ENCODE peak calls at places on chromosomes 7 and 10, in eight cellular contexts. I, M, N, F, V, P, A and C are unnamed samples.

GRCh38 chr7:36085096-36085495 is 68.0 kb upstream of the EEPD1 start:
- DNase-seq in I (no peak), M (no peak), N (no peak), F (no peak), V (no peak), P (no peak), A (no peak), C (no peak)

GRCh38 chr10:132678436-132679216 is 107.3 kb downstream of the NKX6-2 start:
- DNase-seq in I (no peak), M (no peak), N (no peak), F (no peak), V (no peak), P (no peak), A (no peak), C (no peak)

GRCh38 chr7:98748090-98748489 is 121.7 kb downstream of the TMEM130 start:
- DNase-seq in I (no peak), M (no peak), N (no peak), F (no peak), V (no peak), P (no peak), A (no peak), C (no peak)

GRCh38 chr10:128062837-128063563 is 63.2 kb downstream of the MKI67 start:
- DNase-seq in I (no peak), M (no peak), N (no peak), F (no peak), V (no peak), P (no peak), A (peak; percentile 48), C (peak; percentile 90)

GRCh38 chr7:57867884-57868701 is 418.1 kb downstream of the ZNF716 start:
- DNase-seq in I (no peak), M (peak; percentile 60), N (no peak), F (no peak), V (peak; percentile 1), P (no peak), A (no peak), C (no peak)

GRCh38 chr10:70909326-70909935 is 21.1 kb upstream of the PCBD1 start:
- DNase-seq in I (no peak), M (peak; percentile 8), N (no peak), F (no peak), V (no peak), P (no peak), A (no peak), C (no peak)

GRCh38 chr10:52729259-52730104 is 43.1 kb downstream of the MBL2 start:
- DNase-seq in I (peak; percentile 21), M (peak; percentile 56), N (peak; percentile 12), F (peak; percentile 45), V (no peak), P (peak; percentile 38), A (no peak), C (no peak)

GRCh38 chr7:23333671-23334246 is 34.6 kb downstream of the MALSU1 start:
- DNase-seq in I (no peak), M (no peak), N (no peak), F (no peak), V (no peak), P (peak; percentile 80), A (no peak), C (no peak)

GRCh38 chr7:409344-410281 is 110.0 kb downstream of the PDGFA start:
- DNase-seq in I (no peak), M (peak; percentile 37), N (no peak), F (no peak), V (no peak), P (no peak), A (no peak), C (no peak)

GRCh38 chr7:78535655-78536054 is 737.1 kb downstream of the PHTF2 start:
- DNase-seq in I (no peak), M (no peak), N (no peak), F (no peak), V (no peak), P (no peak), A (no peak), C (no peak)

GRCh38 chr7:30371321-30371720 is 86.9 kb downstream of the ZNRF2 start:
- DNase-seq in I (no peak), M (no peak), N (no peak), F (no peak), V (no peak), P (no peak), A (no peak), C (no peak)

GRCh38 chr7:1748076-1748750 is 78.1 kb downstream of the ELFN1 start:
- DNase-seq in I (no peak), M (no peak), N (no peak), F (no peak), V (no peak), P (no peak), A (no peak), C (no peak)

GRCh38 chr10:34474060-34474376 is 341.1 kb downstream of the PARD3 start:
- DNase-seq in I (peak; percentile 4), M (no peak), N (peak; percentile 67), F (no peak), V (no peak), P (no peak), A (no peak), C (no peak)

GRCh38 chr10:129658673-129659072 is 191.6 kb downstream of the MGMT start:
- DNase-seq in I (no peak), M (no peak), N (peak; percentile 18), F (peak; percentile 81), V (peak; percentile 21), P (no peak), A (no peak), C (no peak)

GRCh38 chr10:75397571-75397921 is 4.0 kb downstream of the ZNF503 start:
- DNase-seq in I (no peak), M (no peak), N (no peak), F (peak; percentile 43), V (no peak), P (no peak), A (no peak), C (no peak)

GRCh38 chr7:1706721-1707613 is 36.9 kb downstream of the ELFN1 start:
- DNase-seq in I (no peak), M (peak; percentile 45), N (no peak), F (no peak), V (no peak), P (no peak), A (no peak), C (no peak)

GRCh38 chr7:140810830-140811556 is 113.7 kb downstream of the BRAF start:
- DNase-seq in I (peak; percentile 53), M (peak; percentile 67), N (peak; percentile 76), F (peak; percentile 87), V (peak; percentile 52), P (peak; percentile 71), A (peak; percentile 51), C (peak; percentile 17)

GRCh38 chr7:136698231-136698630 is 170.2 kb upstream of the CHRM2 start:
- DNase-seq in I (no peak), M (peak; percentile 70), N (no peak), F (no peak), V (no peak), P (no peak), A (no peak), C (no peak)

GRCh38 chr7:6640246-6640721 is 3.2 kb downstream of the ZNF316 start:
- DNase-seq in I (no peak), M (no peak), N (no peak), F (peak; percentile 88), V (peak; percentile 68), P (no peak), A (no peak), C (no peak)

GRCh38 chr10:98331888-98332287 is 63.9 kb upstream of the LOXL4 start:
- DNase-seq in I (peak; percentile 68), M (no peak), N (peak; percentile 17), F (peak; percentile 83), V (peak; percentile 19), P (no peak), A (no peak), C (peak; percentile 42)
- TF ChIP-seq REST in I (no peak), M (no peak), N (no peak), F (no peak), V (no peak), P (no peak), A (no peak), C (no peak)

GRCh38 chr7:112963634-112964033 is 123.0 kb downstream of the GPR85 start:
- DNase-seq in I (no peak), M (no peak), N (no peak), F (no peak), V (no peak), P (no peak), A (no peak), C (no peak)
- H3K27ac ChIP-seq in I (no peak overlapping the region), M (no peak overlapping the region), N (no peak overlapping the region), F (no peak overlapping the region), V (no peak overlapping the region), P (no peak overlapping the region), A (no peak overlapping the region), C (no peak overlapping the region)

DNA sequence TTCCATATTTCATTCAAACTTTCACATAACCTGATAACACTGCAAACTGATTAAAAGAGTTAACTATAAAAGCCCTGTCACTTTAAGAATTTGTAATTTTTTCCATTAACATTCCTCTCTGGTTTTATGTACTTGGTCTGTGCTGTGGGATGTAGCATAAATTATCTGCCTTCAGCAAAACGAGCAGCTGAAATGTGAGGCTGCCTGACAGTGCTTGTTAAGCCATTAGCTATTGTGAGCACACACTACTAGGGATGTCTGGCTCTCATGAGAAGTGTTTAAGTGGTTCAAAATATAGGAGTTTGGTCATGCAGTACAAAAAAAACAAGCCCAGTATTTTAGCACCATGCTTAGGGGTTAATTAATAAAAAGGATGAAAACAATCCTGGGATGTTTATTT is 63.0 kb downstream of the HOXA1 start:
- DNase-seq in I (no peak), M (no peak), N (no peak), F (no peak), V (no peak), P (no peak), A (no peak), C (no peak)
- TF ChIP-seq POLR2AphosphoS5 in I (no peak), M (no peak), N (no peak), F (no peak), V (no peak), P (no peak), A (no peak), C (no peak)

GRCh38 chr10:125450218-125450617 is 232.7 kb downstream of the TEX36 start:
- DNase-seq in I (no peak), M (no peak), N (no peak), F (no peak), V (no peak), P (no peak), A (no peak), C (no peak)

GRCh38 chr10:125449571-125449970 is 233.4 kb downstream of the TEX36 start:
- DNase-seq in I (no peak), M (no peak), N (no peak), F (no peak), V (no peak), P (no peak), A (no peak), C (no peak)

GRCh38 chr10:125444790-125445189 is 238.2 kb downstream of the TEX36 start:
- DNase-seq in I (no peak), M (no peak), N (no peak), F (peak; percentile 23), V (no peak), P (no peak), A (no peak), C (no peak)

GRCh38 chr10:125451319-125451718 is 231.6 kb downstream of the TEX36 start:
- DNase-seq in I (no peak), M (no peak), N (no peak), F (no peak), V (no peak), P (no peak), A (no peak), C (no peak)

DNA sequence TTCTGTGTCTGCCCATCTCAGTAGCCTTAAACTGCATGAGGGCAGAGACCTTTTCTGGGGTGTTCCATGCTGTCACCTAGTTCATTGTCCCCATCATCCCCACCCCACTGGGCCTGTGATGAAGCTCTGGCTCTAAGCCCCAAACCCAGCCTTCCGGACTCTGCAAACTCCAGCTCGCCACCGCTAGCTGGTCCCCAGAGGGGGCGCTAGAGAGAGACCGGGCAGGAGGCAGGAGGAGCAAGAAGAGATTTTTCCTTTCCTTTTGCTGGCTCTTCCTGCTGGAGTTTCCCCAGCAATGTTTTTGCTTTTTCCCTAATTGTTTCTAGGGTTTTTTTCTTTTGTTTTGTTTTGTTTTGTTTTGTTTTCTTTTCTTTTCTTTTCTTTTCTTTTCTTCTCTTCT is 234.4 kb downstream of the TEX36 start:
- DNase-seq in I (peak; percentile 62), M (peak; percentile 21), N (peak; percentile 5), F (peak; percentile 87), V (peak; percentile 57), P (no peak), A (no peak), C (no peak)
- TF ChIP-seq REST in I (no peak), M (no peak), N (no peak), F (no peak), V (no peak), P (no peak), A (no peak), C (no peak)